ENCODE peak calls at places on chromosomes 13 and 19, in six cellular contexts. E is A549, D is fibroblast of lung, H is uterus, X is esophagus squamous epithelium, P is DND-41. Y is an unnamed sample.

GRCh38 chr13:102707465-102707864 is 12.6 kb upstream of the METTL21C start:
- DNase-seq in E (peak; percentile 32), D (peak; percentile 91), H (no peak), X (no peak), P (no peak), Y (no peak)

GRCh38 chr19:46073268-46073922 is 32.6 kb upstream of the IGFL4 start:
- DNase-seq in E (no peak), D (peak; percentile 49), H (no peak), X (no peak), P (no peak), Y (no peak)

GRCh38 chr13:23799945-23800344 is 89.3 kb downstream of the MIPEP start:
- DNase-seq in E (no peak), D (no peak), H (no peak), X (no peak), P (peak; percentile 22), Y (no peak)

GRCh38 chr19:56900573-56901097 is 60.1 kb upstream of the PEG3 start:
- DNase-seq in E (no peak), D (no peak), H (no peak), X (no peak), P (no peak), Y (no peak)

GRCh38 chr19:32676186-32676894 is 692 bp downstream of the RGS9BP start:
- DNase-seq in E (peak; percentile 74), D (no peak), H (peak; percentile 23), X (no peak), P (no peak), Y (no peak)

GRCh38 chr13:106701810-106702341 is 133.9 kb upstream of the ARGLU1 start:
- DNase-seq in E (no peak), D (no peak), H (no peak), X (no peak), P (no peak), Y (peak; percentile 48)

GRCh38 chr19:3038214-3038613 is 9.1 kb upstream of the TLE2 start:
- DNase-seq in E (no peak), D (no peak), H (no peak), X (no peak), P (no peak), Y (no peak)

GRCh38 chr19:55340144-55340783 is 588 bp downstream of the KMT5C start:
- DNase-seq in E (peak; percentile 73), D (no peak), H (no peak), X (no peak), P (no peak), Y (peak; percentile 34)

GRCh38 chr13:50267917-50268316 is 252.7 kb downstream of the KCNRG start:
- DNase-seq in E (no peak), D (no peak), H (no peak), X (no peak), P (no peak), Y (no peak)

GRCh38 chr13:83620535-83621220 is 261.6 kb downstream of the SLITRK1 start:
- DNase-seq in E (no peak), D (peak; percentile 56), H (no peak), X (no peak), P (no peak), Y (no peak)

GRCh38 chr13:111359237-111359915 is 38.9 kb downstream of the TEX29 start:
- DNase-seq in E (no peak), D (no peak), H (no peak), X (no peak), P (no peak), Y (no peak)

DNA sequence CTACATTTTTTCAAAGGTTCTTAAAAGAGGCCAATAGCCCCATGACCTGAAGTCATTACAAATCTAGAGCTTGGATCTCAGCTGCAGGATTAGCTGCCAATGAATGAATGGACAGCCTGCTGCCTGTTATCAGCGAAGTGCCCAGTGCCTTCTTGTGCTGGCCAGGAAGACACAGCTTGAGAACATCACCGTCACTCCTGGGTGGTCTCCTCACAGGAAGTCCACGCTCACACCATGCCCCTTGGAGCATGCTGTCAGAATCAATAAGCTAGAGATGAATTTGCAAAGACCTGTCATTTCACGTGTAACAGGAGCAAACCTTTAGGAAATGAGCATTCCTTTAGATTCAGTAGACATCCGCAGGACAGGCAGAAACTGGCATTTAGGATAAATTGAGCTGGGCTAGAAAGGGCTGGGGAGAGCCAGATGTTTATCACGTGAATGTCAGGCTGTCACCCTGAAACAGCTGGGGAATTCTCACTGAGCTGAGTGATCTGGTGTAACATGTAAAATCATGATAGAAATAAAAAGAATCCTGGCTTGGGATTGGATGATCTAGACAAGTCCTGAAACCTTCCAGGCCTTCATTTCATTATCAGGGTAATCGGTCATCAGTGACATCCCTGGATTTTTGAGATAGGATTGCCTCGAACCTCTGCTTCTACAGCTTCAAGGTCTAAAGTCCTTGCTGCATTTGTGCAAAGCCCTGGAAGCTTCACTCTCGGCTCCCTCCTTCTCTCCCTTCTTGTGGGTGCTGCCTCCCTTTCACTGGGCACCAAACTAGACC is 49.9 kb upstream of the MEDAG start:
- DNase-seq in E (no peak), D (no peak), H (no peak), X (no peak), P (no peak), Y (no peak)
- H3K4me3 ChIP-seq in E (no peak overlapping the region), D (no peak overlapping the region), H (no peak overlapping the region), X (no peak overlapping the region), P (no peak overlapping the region), Y (no peak overlapping the region)

GRCh38 chr19:37074111-37074510 is 4.1 kb upstream of the ZNF420 start:
- DNase-seq in E (no peak), D (no peak), H (no peak), X (no peak), P (no peak), Y (no peak)
- H3K9me3 ChIP-seq in E (peaks cover 83% of the 10 kb centered on the region), D (no peaks in the 10 kb centered on the region), H (peaks cover 4% of the 10 kb centered on the region), X (peaks cover 12% of the 10 kb centered on the region), P (peaks cover 6% of the 10 kb centered on the region), Y (peaks cover 34% of the 10 kb centered on the region)

GRCh38 chr19:49806613-49806946 is 6.5 kb downstream of the FUZ start:
- DNase-seq in E (no peak), D (no peak), H (no peak), X (no peak), P (no peak), Y (no peak)

GRCh38 chr19:49807174-49807830 is 5.8 kb downstream of the FUZ start:
- DNase-seq in E (no peak), D (no peak), H (no peak), X (no peak), P (no peak), Y (no peak)

GRCh38 chr19:49808762-49809154 is 4.3 kb downstream of the FUZ start:
- DNase-seq in E (peak; percentile 87), D (peak; percentile 73), H (peak; percentile 93), X (peak; percentile 50), P (peak; percentile 49), Y (peak; percentile 96)

GRCh38 chr19:49809155-49809986 is 3.7 kb downstream of the FUZ start:
- DNase-seq in E (peak; percentile 42), D (peak; percentile 19), H (no peak), X (no peak), P (no peak), Y (peak; percentile 85)

DNA sequence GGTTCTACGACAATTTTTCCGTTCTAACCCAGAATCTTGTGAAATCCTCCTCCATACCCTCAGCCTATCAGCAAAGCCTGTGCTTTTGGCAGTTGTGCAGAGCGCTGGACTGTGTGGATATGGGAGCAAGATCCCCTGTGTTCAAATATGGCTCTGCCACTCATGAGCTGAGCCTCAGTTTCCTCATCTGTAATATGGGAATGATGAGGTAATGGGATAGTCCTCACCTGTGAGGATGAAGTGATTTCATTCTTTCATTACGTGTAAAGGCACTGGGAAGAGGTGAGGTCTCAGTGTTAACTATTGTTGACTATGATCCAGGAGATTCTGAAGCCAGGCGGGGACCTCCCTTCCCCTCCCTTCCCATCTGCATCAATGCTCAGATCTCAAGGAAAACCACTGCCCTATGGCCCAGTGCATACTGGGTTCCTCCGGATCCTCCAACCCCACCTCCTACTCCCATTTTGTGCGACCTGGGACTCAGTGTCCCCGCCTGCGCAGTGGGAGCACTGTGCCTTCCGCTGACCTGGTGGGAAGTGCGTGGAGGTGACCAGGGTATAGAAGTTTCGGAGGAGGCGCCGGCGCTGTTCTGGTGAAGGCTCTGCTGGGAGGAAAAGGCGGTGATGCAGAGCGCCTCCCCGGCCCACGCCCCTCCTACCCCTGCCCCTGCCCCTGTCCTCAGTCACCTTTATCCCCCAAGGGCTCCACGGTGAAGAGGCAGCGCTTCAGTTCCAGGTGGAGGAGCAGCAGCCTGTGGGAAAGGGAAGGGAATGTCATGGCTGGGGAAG is 5.0 kb downstream of the FUZ start:
- DNase-seq in E (no peak), D (no peak), H (no peak), X (no peak), P (no peak), Y (no peak)
- H3K4me3 ChIP-seq in E (peak overlapping the region; percentile 62), D (peak overlapping the region; percentile 25), H (no peak overlapping the region), X (peak overlapping the region; percentile 89), P (no peak overlapping the region), Y (peak overlapping the region; percentile 90)

GRCh38 chr19:37484406-37485115 is 15.4 kb downstream of the ZNF570 start:
- DNase-seq in E (peak; percentile 28), D (no peak), H (no peak), X (no peak), P (no peak), Y (no peak)
- H3K9me3 ChIP-seq in E (peaks cover 99% of the 10 kb centered on the region), D (peaks cover 2% of the 10 kb centered on the region), H (peaks cover 92% of the 10 kb centered on the region), X (peaks cover 91% of the 10 kb centered on the region), P (peaks cover 81% of the 10 kb centered on the region), Y (peaks cover 97% of the 10 kb centered on the region)

GRCh38 chr19:6718111-6718740 is 2.2 kb downstream of the C3 start:
- DNase-seq in E (no peak), D (no peak), H (no peak), X (no peak), P (no peak), Y (no peak)
- H3K4me3 ChIP-seq in E (no peak overlapping the region), D (no peak overlapping the region), H (no peak overlapping the region), X (no peak overlapping the region), P (no peak overlapping the region), Y (no peak overlapping the region)

DNA sequence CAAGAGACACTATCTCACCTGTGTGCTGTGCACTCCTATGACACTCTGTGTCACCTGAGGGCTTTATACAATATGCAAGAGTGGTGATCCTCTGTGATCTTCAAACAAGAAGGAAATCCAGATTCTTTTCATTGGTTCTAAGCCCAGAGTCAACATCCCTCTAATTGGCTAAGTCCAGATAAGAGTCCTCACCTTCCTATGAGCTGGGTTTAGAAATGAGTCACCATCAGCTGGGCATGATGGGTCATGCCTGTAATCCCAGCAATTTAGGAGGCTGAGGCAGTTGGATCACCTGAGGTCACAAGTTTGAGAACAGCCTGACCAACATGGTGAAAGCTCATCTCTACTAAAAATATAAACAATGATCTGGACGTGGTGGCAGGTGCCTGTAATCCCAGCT is 144.4 kb downstream of the ZNF675 start:
- DNase-seq in E (no peak), D (no peak), H (no peak), X (no peak), P (no peak), Y (no peak)
- H3K9me3 ChIP-seq in E (peaks cover 38% of the 10 kb centered on the region), D (no peaks in the 10 kb centered on the region), H (no peaks in the 10 kb centered on the region), X (no peaks in the 10 kb centered on the region), P (peaks cover 9% of the 10 kb centered on the region), Y (no peaks in the 10 kb centered on the region)

GRCh38 chr13:32202268-32202667 is 112.9 kb downstream of the ZAR1L start:
- DNase-seq in E (no peak), D (no peak), H (no peak), X (no peak), P (no peak), Y (no peak)
- H3K4me3 ChIP-seq in E (no peak overlapping the region), D (no peak overlapping the region), H (no peak overlapping the region), X (no peak overlapping the region), P (no peak overlapping the region), Y (no peak overlapping the region)